ENCODE peak calls at places on chromosomes 16 and 17, in nine cellular contexts. K is adrenal gland, S is tibial artery, G is heart right ventricle, U is Panc1, Z is lung, A is OCI-LY7, H is coronary artery, Y is gastrocnemius medialis. I is an unnamed sample.

GRCh38 chr17:82875418-82875856 is 35.6 kb upstream of the ZNF750 start:
- DNase-seq in G (no peak), H (no peak), K (no peak), S (no peak), Z (peak; percentile 74), U (no peak), A (no peak), Y (no peak), I (no peak)

GRCh38 chr17:42281571-42282096 is 5.4 kb upstream of the STAT5B start:
- DNase-seq in H (no peak), A (no peak), G (no peak), Y (no peak), K (peak; percentile 19), S (no peak), Z (no peak), U (no peak), I (no peak)

GRCh38 chr17:76371656-76372628 is 12.5 kb upstream of the SPHK1 start:
- DNase-seq in Z (no peak), K (no peak), A (no peak), H (no peak), G (peak; percentile 1), S (no peak), Y (no peak), U (no peak), I (no peak)

GRCh38 chr16:89183975-89184684 is 12.6 kb downstream of the CDH15 start:
- DNase-seq in Z (no peak), U (no peak), S (no peak), Y (no peak), A (no peak), H (no peak), G (peak; percentile 2), K (no peak), I (no peak)

GRCh38 chr16:48113471-48113870 is 42.3 kb downstream of the ABCC12 start:
- DNase-seq in U (no peak), Z (no peak), H (no peak), Y (no peak), K (no peak), S (no peak), A (no peak), G (no peak), I (no peak)

GRCh38 chr16:28258571-28258970 is 33.8 kb upstream of the SBK1 start:
- DNase-seq in A (no peak), U (no peak), S (no peak), G (peak; percentile 73), Z (no peak), K (peak; percentile 41), Y (peak; percentile 96), H (no peak), I (no peak)

GRCh38 chr17:75011788-75012319 is 616 bp upstream of the MRPL58 start:
- DNase-seq in K (peak; percentile 39), Z (peak; percentile 51), A (no peak), G (peak; percentile 28), H (no peak), S (peak; percentile 70), Y (peak; percentile 73), U (no peak), I (peak; percentile 73)

GRCh38 chr16:11914210-11914758 is 1.5 kb downstream of the GSPT1 start:
- DNase-seq in K (no peak), G (no peak), A (peak; percentile 37), U (no peak), Y (no peak), S (no peak), H (no peak), Z (no peak), I (no peak)

GRCh38 chr16:67242138-67242730 is 5.0 kb downstream of the FHOD1 start:
- DNase-seq in S (peak; percentile 20), Y (no peak), U (no peak), G (no peak), A (no peak), Z (no peak), K (peak; percentile 16), H (no peak), I (no peak)

GRCh38 chr16:67238806-67239470 is 8.3 kb downstream of the FHOD1 start:
- DNase-seq in Z (no peak), Y (peak; percentile 56), K (no peak), U (no peak), H (no peak), S (peak; percentile 6), G (no peak), A (no peak), I (no peak)

GRCh38 chr16:67241008-67241900 is 6.0 kb downstream of the FHOD1 start:
- DNase-seq in H (peak; percentile 90), Z (peak; percentile 87), K (peak; percentile 82), S (peak; percentile 68), A (no peak), G (peak; percentile 82), Y (peak; percentile 95), U (no peak), I (no peak)

GRCh38 chr16:67238278-67238575 is 9.1 kb downstream of the FHOD1 start:
- DNase-seq in K (no peak), U (no peak), G (no peak), Z (no peak), H (no peak), Y (no peak), A (no peak), S (no peak), I (no peak)

DNA sequence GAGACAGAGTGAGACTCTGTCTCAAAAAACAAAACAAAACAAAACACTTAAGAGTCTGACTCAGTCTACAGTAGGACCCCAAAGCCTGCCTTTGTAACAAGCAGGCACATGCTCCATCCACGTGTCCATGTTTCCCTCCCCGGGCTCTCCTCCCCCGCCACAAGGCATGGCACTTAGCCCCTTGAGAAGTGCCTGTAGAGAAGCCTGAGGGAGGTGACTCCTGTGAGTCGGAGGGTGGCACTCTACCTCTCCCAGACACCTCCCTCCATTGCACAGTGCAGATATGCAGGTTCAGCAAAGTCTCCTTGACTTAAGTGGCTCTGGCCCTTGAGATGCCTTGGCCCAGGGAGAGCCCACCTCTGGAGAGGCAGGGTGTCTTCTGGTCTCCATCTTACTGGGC is 6.8 kb downstream of the FHOD1 start:
- DNase-seq in K (no peak), G (no peak), S (peak; percentile 20), A (no peak), U (no peak), Y (no peak), Z (peak; percentile 89), H (no peak), I (no peak)
- H3K27ac ChIP-seq in K (peak overlapping the region; percentile 73), G (peak overlapping the region; percentile 95), S (peak overlapping the region; percentile 65), A (no peak overlapping the region), U (no peak overlapping the region), Y (peak overlapping the region; percentile 99), Z (peak overlapping the region; percentile 78), H (peak overlapping the region; percentile 74), I (no peak overlapping the region)

GRCh38 chr17:35795007-35795870 is at the start of gene MMP28:
- DNase-seq in H (no peak), Z (peak; percentile 64), K (no peak), U (no peak), S (no peak), G (peak; percentile 57), Y (no peak), A (no peak), I (no peak)

GRCh38 chr17:35797918-35798317 is 2.5 kb upstream of the MMP28 start:
- DNase-seq in G (no peak), Z (peak; percentile 23), Y (no peak), S (no peak), K (no peak), U (no peak), H (no peak), A (no peak), I (no peak)

GRCh38 chr17:35796942-35797341 is 1.5 kb upstream of the MMP28 start:
- DNase-seq in H (no peak), S (no peak), A (no peak), Z (no peak), Y (no peak), G (no peak), U (no peak), K (no peak), I (no peak)

GRCh38 chr17:35797370-35797769 is 1.9 kb upstream of the MMP28 start:
- DNase-seq in U (no peak), Z (peak; percentile 23), Y (no peak), A (no peak), G (no peak), S (no peak), K (no peak), H (no peak), I (no peak)

GRCh38 chr17:35795871-35796265 is 427 bp upstream of the MMP28 start:
- DNase-seq in Z (peak; percentile 22), U (no peak), K (no peak), A (no peak), G (no peak), Y (no peak), H (no peak), S (no peak), I (no peak)
- H3K27ac ChIP-seq in Z (peak overlapping the region; percentile 86), U (peak overlapping the region; percentile 52), K (no peak overlapping the region), A (no peak overlapping the region), G (no peak overlapping the region), Y (no peak overlapping the region), H (no peak overlapping the region), S (peak overlapping the region; percentile 67), I (no peak overlapping the region)

GRCh38 chr17:50129303-50129945 is 536 bp downstream of the SAMD14 start:
- DNase-seq in Y (no peak), Z (no peak), A (no peak), K (no peak), S (no peak), U (no peak), G (no peak), H (no peak), I (no peak)

GRCh38 chr17:50128441-50129302 is 1.3 kb downstream of the SAMD14 start:
- DNase-seq in G (no peak), U (no peak), A (no peak), K (no peak), H (no peak), Z (no peak), Y (no peak), S (no peak), I (no peak)

GRCh38 chr17:50132104-50132794 is 2.3 kb upstream of the SAMD14 start:
- DNase-seq in S (no peak), G (no peak), K (no peak), H (no peak), Z (no peak), Y (no peak), U (no peak), A (no peak), I (no peak)

GRCh38 chr17:50130778-50131317 is 888 bp upstream of the SAMD14 start:
- DNase-seq in U (no peak), S (no peak), Y (no peak), H (no peak), A (no peak), G (no peak), K (no peak), Z (no peak), I (no peak)

DNA sequence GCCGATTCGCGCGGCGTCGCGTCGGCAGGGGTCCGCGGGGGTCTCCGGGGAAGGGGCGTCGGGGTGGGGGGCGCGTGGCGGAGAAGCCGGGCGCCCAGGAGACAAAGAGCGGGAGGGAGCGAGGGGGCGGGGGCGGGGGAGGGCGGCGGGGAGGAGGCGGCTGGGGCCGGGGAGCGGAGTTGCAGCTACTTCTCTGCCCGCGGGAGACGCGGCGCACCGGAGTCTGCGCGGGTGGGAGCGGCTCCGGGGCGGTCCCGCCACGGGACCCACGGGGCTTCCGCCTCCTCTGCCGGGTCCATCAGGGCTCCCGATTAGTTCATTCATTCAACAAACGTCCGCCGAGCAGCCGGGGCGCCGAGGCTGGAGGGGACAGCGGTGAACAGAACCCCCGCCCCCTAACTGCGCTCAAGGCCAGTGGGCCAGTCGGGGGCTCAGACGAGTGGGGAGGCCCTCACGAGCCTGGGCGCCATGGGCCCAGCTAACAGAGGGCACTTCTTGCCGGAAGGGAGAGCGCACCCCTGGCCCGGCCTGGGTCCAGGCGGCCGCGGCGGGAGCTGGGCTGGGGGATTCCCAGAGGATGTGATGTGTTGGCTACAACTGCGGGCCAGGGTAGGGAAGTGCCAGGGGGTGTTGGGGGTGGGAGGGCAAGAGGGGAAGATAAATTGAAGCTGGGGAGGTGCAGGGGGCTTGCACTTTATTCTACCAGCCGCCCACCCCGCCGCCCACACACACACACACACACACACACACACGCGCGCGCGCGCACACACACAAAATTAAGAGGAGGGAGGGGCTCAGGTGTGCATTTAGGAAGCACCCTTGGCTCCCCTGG is at the start of gene SAMD14:
- DNase-seq in A (no peak), Z (no peak), H (no peak), G (peak; percentile 49), U (no peak), Y (no peak), K (no peak), S (no peak), I (no peak)
- H3K27ac ChIP-seq in A (no peak within 1 kb of the TSS), Z (peak within 1 kb of the TSS; percentile 78), H (peak within 1 kb of the TSS; percentile 2), G (peak within 1 kb of the TSS; percentile 20), U (no peak within 1 kb of the TSS), Y (peak within 1 kb of the TSS; percentile 89), K (no peak within 1 kb of the TSS), S (peak within 1 kb of the TSS; percentile 62), I (no peak within 1 kb of the TSS)

DNA sequence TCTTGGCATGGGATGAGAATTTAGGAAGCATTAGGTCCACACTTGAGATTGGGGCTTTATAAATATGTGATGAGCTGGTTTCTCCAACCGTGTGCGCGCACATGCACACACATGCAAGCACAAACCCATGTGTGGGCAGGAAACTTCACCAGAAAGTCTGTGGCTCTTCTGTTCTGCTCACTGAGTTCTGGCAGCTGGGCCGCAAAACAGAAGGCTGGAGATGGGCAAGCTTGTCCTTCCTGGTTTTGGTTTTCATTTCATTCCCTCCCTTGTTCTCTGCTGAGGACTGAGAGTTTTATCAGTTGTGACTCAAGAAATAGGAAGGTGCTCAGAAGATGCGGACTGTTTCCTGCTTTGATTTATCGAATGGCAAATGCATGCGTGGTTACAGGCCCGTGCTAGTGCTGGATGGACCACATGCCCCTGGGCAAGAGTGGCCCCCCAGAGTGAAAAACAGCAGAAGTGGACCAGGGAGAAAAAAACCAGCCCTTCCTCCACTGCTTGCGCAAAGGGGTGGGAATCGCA is 14.1 kb downstream of the MAP3K14 start:
- DNase-seq in Z (no peak), S (peak; percentile 52), A (peak; percentile 77), U (no peak), H (no peak), Y (peak; percentile 71), K (peak; percentile 59), G (no peak), I (no peak)
- H3K27ac ChIP-seq in Z (peak overlapping the region; percentile 68), S (peak overlapping the region; percentile 41), A (peak overlapping the region; percentile 87), U (peak overlapping the region; percentile 93), H (peak overlapping the region; percentile 3), Y (peak overlapping the region; percentile 92), K (peak overlapping the region; percentile 81), G (peak overlapping the region; percentile 63), I (no peak overlapping the region)

I was measured in substantia nigra.